ENCODE peak calls at places on chromosomes 5 and 9, in four cellular contexts. N is coronary artery, M is GM23338, F is choroid plexus epithelial cell. L is an unnamed sample.

GRCh38 chr9:107756091-107756490 is 266.5 kb upstream of the KLF4 start:
- DNase-seq in M (no peak), N (no peak), F (no peak), L (no peak)

GRCh38 chr9:79800578-79800977 is 228.8 kb downstream of the TLE4 start:
- DNase-seq in M (no peak), N (no peak), F (peak), L (no peak)

GRCh38 chr5:139668924-139669680 is 21.0 kb downstream of the CXXC5 start:
- DNase-seq in N (no peak), F (no peak), M (no peak), L (no peak)

GRCh38 chr9:130465383-130466096 is 20.8 kb downstream of the ASS1 start:
- DNase-seq in M (no peak), N (no peak), F (no peak), L (no peak)

GRCh38 chr9:19720374-19720773 is 68.5 kb downstream of the SLC24A2 start:
- DNase-seq in F (peak), N (no peak), M (peak), L (no peak)

GRCh38 chr9:108551030-108551964 is 304.5 kb downstream of the ACTL7B start:
- DNase-seq in N (no peak), F (peak), M (peak), L (peak)

GRCh38 chr9:25449503-25449902 is 228.7 kb downstream of the TUSC1 start:
- DNase-seq in F (no peak), N (no peak), M (no peak), L (no peak)

GRCh38 chr5:14234204-14234603 is 91.1 kb downstream of the TRIO start:
- DNase-seq in F (peak), M (no peak), N (no peak), L (no peak)

GRCh38 chr9:13478637-13479036 is 199.1 kb upstream of the MPDZ start:
- DNase-seq in N (no peak), F (no peak), M (no peak), L (peak)

GRCh38 chr5:111512026-111512405 is 319 bp downstream of the STARD4 start:
- DNase-seq in N (no peak), M (peak), F (peak), L (no peak)

GRCh38 chr5:114387433-114387832 is 25.6 kb downstream of the KCNN2 start:
- DNase-seq in M (peak), N (no peak), F (no peak), L (no peak)

GRCh38 chr9:88820055-88820454 is 171.2 kb upstream of the S1PR3 start:
- DNase-seq in F (no peak), M (no peak), N (no peak), L (no peak)

GRCh38 chr5:89276566-89277305 is 393.8 kb upstream of the MEF2C start:
- DNase-seq in M (no peak), N (no peak), F (peak), L (no peak)

GRCh38 chr9:83511051-83511450 is 27.1 kb downstream of the FRMD3 start:
- DNase-seq in N (no peak), M (no peak), F (peak), L (no peak)

GRCh38 chr9:71506821-71507220 is 261.5 kb downstream of the CEMIP2 start:
- DNase-seq in N (no peak), M (no peak), F (peak), L (no peak)

GRCh38 chr5:65809817-65810531 is 88.0 kb downstream of the NLN start:
- DNase-seq in N (no peak), F (peak), M (no peak), L (peak)

GRCh38 chr9:89878687-89879086 is 273.9 kb downstream of the GADD45G start:
- DNase-seq in N (peak), M (no peak), F (no peak), L (no peak)

GRCh38 chr5:150640311-150641005 is at the start of gene SYNPO:
- DNase-seq in F (peak), N (peak), M (no peak), L (peak)

GRCh38 chr9:113393281-113393680 is 7.8 kb downstream of the ALAD start:
- DNase-seq in F (no peak), N (no peak), M (no peak), L (no peak)

GRCh38 chr5:83485842-83486241 is 14.3 kb downstream of the VCAN start:
- DNase-seq in F (no peak), N (no peak), M (no peak), L (no peak)

GRCh38 chr9:100011062-100011681 is 87.6 kb downstream of the ERP44 start:
- DNase-seq in N (no peak), F (peak), M (peak), L (peak)

GRCh38 chr9:76654051-76654461 is 110.2 kb upstream of the PCA3 start:
- DNase-seq in F (peak), M (no peak), N (no peak), L (no peak)

GRCh38 chr5:14261237-14261636 is 118.1 kb downstream of the TRIO start:
- DNase-seq in M (no peak), F (no peak), N (no peak), L (no peak)

GRCh38 chr9:86695904-86696424 is 251.3 kb downstream of the GAS1 start:
- DNase-seq in F (no peak), N (no peak), M (no peak), L (no peak)

GRCh38 chr5:149840226-149840825 is 104.3 kb downstream of the PDE6A start:
- DNase-seq in M (no peak), F (peak), N (no peak), L (no peak)

GRCh38 chr5:127040779-127041520 is 10.6 kb upstream of the MARCHF3 start:
- DNase-seq in N (no peak), F (peak), M (peak), L (no peak)

GRCh38 chr5:54671111-54671531 is 153.6 kb downstream of the SNX18 start:
- DNase-seq in N (no peak), F (peak), M (no peak), L (no peak)

GRCh38 chr5:58497956-58498942 is 7.0 kb downstream of the GAPT start:
- DNase-seq in M (peak), F (peak), N (no peak), L (no peak)

GRCh38 chr9:137159105-137160053 is 10.5 kb downstream of the LRRC26 start:
- DNase-seq in M (no peak), F (no peak), N (no peak), L (no peak)

GRCh38 chr5:139061856-139062255 is 136.3 kb downstream of the SIL1 start:
- DNase-seq in F (peak), N (no peak), M (peak), L (no peak)

GRCh38 chr9:89313842-89314241 is 2.8 kb downstream of the CKS2 start:
- DNase-seq in N (no peak), M (no peak), F (peak), L (no peak)

GRCh38 chr5:14503017-14503680 is 78.4 kb upstream of the OTULINL start:
- DNase-seq in M (no peak), N (no peak), F (no peak), L (no peak)

GRCh38 chr5:135174315-135175096 is 140.5 kb upstream of the PITX1 start:
- DNase-seq in N (no peak), F (no peak), M (peak), L (no peak)

GRCh38 chr9:121288557-121288873 is 20.6 kb downstream of the GSN start:
- DNase-seq in N (no peak), M (no peak), F (no peak), L (no peak)

GRCh38 chr5:16666140-16666860 is 49.5 kb upstream of the RETREG1 start:
- DNase-seq in M (no peak), N (no peak), F (no peak), L (no peak)

GRCh38 chr9:93910598-93910997 is 44.6 kb downstream of the BARX1 start:
- DNase-seq in N (no peak), F (no peak), M (peak), L (no peak)

GRCh38 chr9:90024823-90025222 is 420.0 kb downstream of the GADD45G start:
- DNase-seq in N (no peak), F (no peak), M (no peak), L (no peak)

GRCh38 chr9:4662108-4662988 is at the start of gene PLPP6:
- DNase-seq in N (peak), M (peak), F (peak), L (peak)
- TF ChIP-seq CTCF in N (no peak), M (peak), F (peak), L (peak)

DNA sequence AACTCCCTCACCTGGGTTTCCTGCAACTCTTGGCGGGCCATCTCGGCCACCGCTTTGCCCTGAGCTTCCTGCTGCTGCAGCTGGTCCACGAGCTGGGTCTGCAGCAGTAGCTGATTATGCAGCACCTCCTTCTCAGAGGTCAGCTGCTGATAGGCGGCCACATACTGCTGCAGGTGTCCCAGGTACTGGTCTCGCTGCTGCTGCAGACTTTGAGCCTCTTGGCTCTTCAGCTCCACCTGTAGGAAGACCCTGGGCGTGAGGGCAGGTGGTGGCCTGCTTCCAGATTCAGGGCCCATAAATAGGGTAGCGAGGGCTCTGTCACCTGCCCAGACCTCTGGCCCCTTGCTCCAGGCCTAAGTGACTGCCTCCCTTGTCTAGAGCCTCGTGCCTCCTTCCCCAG is 16.7 kb downstream of the GOLGA2 start:
- DNase-seq in M (peak), N (no peak), F (no peak), L (no peak)
- TF ChIP-seq CTCF in M (peak), N (no peak), F (peak), L (no peak)

GRCh38 chr5:145697251-145698016 is 137.7 kb downstream of the PRELID2 start:
- DNase-seq in N (no peak), F (peak), M (peak), L (no peak)
- TF ChIP-seq CTCF in N (peak), F (peak), M (peak), L (peak)

GRCh38 chr5:33299621-33300208 is 141.1 kb upstream of the TARS1 start:
- DNase-seq in M (peak), F (peak), N (no peak), L (no peak)
- TF ChIP-seq CTCF in M (peak), F (peak), N (peak), L (peak)

GRCh38 chr5:6202615-6203365 is 175.6 kb downstream of the MED10 start:
- DNase-seq in F (peak), N (no peak), M (peak), L (no peak)
- TF ChIP-seq CTCF in F (peak), N (no peak), M (peak), L (no peak)

GRCh38 chr5:95261369-95262175 is 23.3 kb downstream of the MCTP1 start:
- DNase-seq in M (peak), N (no peak), F (peak), L (peak)
- TF ChIP-seq CTCF in M (peak), N (no peak), F (peak), L (peak)

DNA sequence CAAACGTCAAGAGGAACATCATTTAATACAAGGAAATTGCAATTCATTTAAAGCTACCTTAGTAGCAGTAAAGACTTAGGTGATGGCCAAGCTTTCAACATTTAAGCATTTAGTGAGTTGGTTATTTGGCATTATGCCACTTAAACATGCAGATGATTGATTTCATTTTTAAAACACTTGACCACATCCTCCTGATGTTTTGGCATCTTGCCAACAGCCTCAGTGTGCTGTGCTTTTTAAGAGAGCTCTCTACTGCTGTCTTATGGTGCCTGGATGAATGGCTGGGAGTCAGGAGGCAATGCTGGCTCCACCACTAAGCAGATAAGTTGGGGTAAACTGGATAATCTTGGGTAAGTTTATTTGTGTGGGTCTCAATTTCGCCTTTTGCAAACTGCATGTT is 364.5 kb downstream of the MAN2A1 start:
- DNase-seq in M (peak), N (no peak), F (peak), L (no peak)
- TF ChIP-seq CTCF in M (peak), N (no peak), F (peak), L (no peak)

GRCh38 chr5:133996683-133997252 is 8.0 kb downstream of the VDAC1 start:
- DNase-seq in N (no peak), M (peak), F (no peak), L (no peak)
- TF ChIP-seq CTCF in N (no peak), M (peak), F (peak), L (peak)

GRCh38 chr5:171342362-171343111 is 33.5 kb downstream of the TLX3 start:
- DNase-seq in M (peak), N (no peak), F (peak), L (peak)
- TF ChIP-seq CTCF in M (peak), N (no peak), F (peak), L (peak)

DNA sequence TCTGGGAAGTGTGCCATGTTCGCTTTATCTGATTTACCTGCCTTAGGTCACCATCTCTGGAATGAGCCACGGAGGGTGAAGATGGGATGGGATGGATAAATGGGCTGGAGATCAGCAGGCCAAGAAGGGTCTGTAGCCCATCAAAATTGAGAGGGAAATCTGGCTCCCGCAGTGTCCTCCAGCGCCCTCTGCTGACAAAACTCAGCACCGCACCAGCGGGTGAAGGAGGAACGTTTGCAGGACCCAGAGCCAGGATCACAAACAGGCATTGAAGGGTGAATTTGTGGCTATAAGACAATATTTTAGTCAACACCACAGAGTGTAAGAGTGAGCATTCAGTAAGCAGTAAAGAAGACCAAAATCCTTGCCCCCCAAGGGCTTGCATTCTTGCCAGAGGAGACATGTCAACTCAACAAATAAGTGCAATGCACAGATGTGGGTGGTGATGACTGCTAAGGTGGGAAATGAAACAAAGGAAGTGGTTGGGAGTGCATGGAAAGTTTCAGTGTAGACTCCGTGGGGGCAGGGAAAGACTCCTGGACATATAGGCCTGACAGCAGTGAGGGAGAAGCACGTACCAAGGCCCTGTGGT is 124.4 kb downstream of the TENT4A start:
- DNase-seq in N (peak), M (peak), F (peak), L (no peak)
- TF ChIP-seq CTCF in N (no peak), M (peak), F (peak), L (peak)